ENCODE peak calls at places on chromosomes 4 and X, in nine cellular contexts. X is stimulated activated naive B cell treated with anti-CD40 and anti-IgM and Interleukin-4, amounts not matched to agents 10 μg/mL and 1 μg/mL and 100 μg/mL, for 72 hours; N is effector memory CD4-positive, alpha-beta T cell; Q is GM12865; L is frontal cortex; Z is cardiac fibroblast; J is germinal center; H is HCT116; O is caudate nucleus. D is an unnamed sample.

GRCh38 chr4:16843831-16844508 is 54.5 kb downstream of the LDB2 start:
- DNase-seq in O (no peak), L (no peak), J (no peak), H (no peak), X (no peak), Z (peak; percentile 72), N (no peak), Q (no peak), D (no peak)

GRCh38 chrX:11629593-11630211 is 36.0 kb downstream of the ARHGAP6 start:
- DNase-seq in Q (peak; percentile 72), L (no peak), O (no peak), X (no peak), N (no peak), Z (peak; percentile 85), H (no peak), J (no peak), D (no peak)

GRCh38 chr4:20253799-20254409 is 2.2 kb downstream of the SLIT2 start:
- DNase-seq in H (no peak), Q (no peak), O (no peak), J (peak; percentile 14), L (no peak), Z (peak; percentile 41), X (no peak), N (no peak), D (no peak)

GRCh38 chr4:142721187-142721586 is 124.9 kb downstream of the INPP4B start:
- DNase-seq in X (no peak), N (no peak), Z (peak; percentile 29), L (no peak), O (no peak), J (no peak), Q (no peak), H (no peak), D (no peak)

GRCh38 chr4:22203436-22204011 is 255.0 kb upstream of the KCNIP4 start:
- DNase-seq in J (no peak), H (no peak), L (no peak), N (no peak), Z (no peak), O (no peak), Q (peak; percentile 1), X (no peak), D (no peak)

GRCh38 chr4:8393593-8394038 is 46.9 kb downstream of the ACOX3 start:
- DNase-seq in J (no peak), X (no peak), Z (peak; percentile 95), H (no peak), O (peak; percentile 40), Q (peak; percentile 41), N (no peak), L (peak; percentile 75), D (no peak)

GRCh38 chr4:79209822-79210635 is 115.8 kb downstream of the NAA11 start:
- DNase-seq in O (no peak), N (no peak), Q (no peak), H (no peak), Z (peak; percentile 53), L (no peak), J (no peak), X (no peak), D (no peak)

GRCh38 chrX:666762-667161 is 36.2 kb downstream of the SHOX start:
- DNase-seq in Q (no peak), X (no peak), J (no peak), H (no peak), O (no peak), N (no peak), L (no peak), Z (no peak), D (no peak)

GRCh38 chrX:57595381-57595811 is 3.6 kb downstream of the ZXDB start:
- DNase-seq in Z (peak; percentile 85), N (no peak), L (no peak), H (no peak), X (no peak), Q (peak; percentile 16), J (no peak), O (no peak), D (no peak)

GRCh38 chr4:168708108-168708507 is 211.3 kb downstream of the PALLD start:
- DNase-seq in Z (no peak), X (no peak), L (no peak), J (no peak), Q (no peak), N (no peak), O (no peak), H (no peak), D (no peak)

GRCh38 chr4:71941001-71941400 is 90.8 kb upstream of the NPFFR2 start:
- DNase-seq in X (no peak), Q (peak; percentile 39), N (no peak), O (no peak), J (peak; percentile 3), L (no peak), H (peak; percentile 1), Z (peak; percentile 14), D (no peak)

D was measured in CD14-positive monocyte.